ENCODE peak calls at places on chromosomes 4 and X, in five cellular contexts. U is NCI-H748 treated with DMSO at 0.1 percent for 48 hours; I is stimulated activated CD8-positive, alpha-beta memory T cell treated with anti-CD3 and anti-CD28 coated beads, Interleukin-4, amount 100 ng/mL, for 48 hours; D is cardiac muscle cell; K is aorta. R is an unnamed sample.

GRCh38 chr4:85681194-85681803 is 206.3 kb downstream of the ARHGAP24 start:
- DNase-seq in U (no peak), I (no peak), D (peak), K (peak), R (no peak)

GRCh38 chr4:74284074-74284473 is 24.2 kb upstream of the EPGN start:
- DNase-seq in U (no peak), I (no peak), D (peak), K (no peak), R (no peak)

GRCh38 chr4:150394046-150394445 is 187.9 kb upstream of the MAB21L2 start:
- DNase-seq in U (no peak), I (no peak), D (no peak), K (no peak), R (no peak)

GRCh38 chr4:7769936-7770674 is 169.6 kb downstream of the AFAP1 start:
- DNase-seq in U (no peak), I (no peak), D (peak), K (peak), R (no peak)

GRCh38 chr4:52862605-52863236 is 604 bp downstream of the RASL11B start:
- DNase-seq in U (peak), I (no peak), D (no peak), K (peak), R (no peak)

GRCh38 chrX:22818061-22818460 is 181.7 kb upstream of the DDX53 start:
- DNase-seq in U (no peak), I (no peak), D (no peak), K (no peak), R (no peak)

GRCh38 chr4:2662598-2662997 is 93.5 kb downstream of the TNIP2 start:
- DNase-seq in U (no peak), I (no peak), D (peak), K (no peak), R (no peak)

GRCh38 chr4:75922588-75922987 is 18.2 kb downstream of the NAAA start:
- DNase-seq in U (no peak), I (no peak), D (no peak), K (no peak), R (no peak)

GRCh38 chr4:124804584-124804983 is 92.1 kb upstream of the ANKRD50 start:
- DNase-seq in U (no peak), I (no peak), D (no peak), K (no peak), R (no peak)

GRCh38 chr4:55358668-55359067 is 12.6 kb downstream of the SRD5A3 start:
- DNase-seq in U (no peak), I (no peak), D (peak), K (no peak), R (no peak)

GRCh38 chrX:11499076-11500044 is 166.4 kb downstream of the ARHGAP6 start:
- DNase-seq in U (no peak), I (no peak), D (peak), K (no peak), R (no peak)

GRCh38 chr4:83128235-83128929 is 13.9 kb upstream of the PLAC8 start:
- DNase-seq in U (no peak), I (no peak), D (peak), K (no peak), R (no peak)

GRCh38 chr4:165326831-165327210 is 648 bp upstream of the MSMO1 start:
- DNase-seq in U (no peak), I (peak), D (peak), K (no peak), R (no peak)

GRCh38 chr4:122819708-122820449 is 6.8 kb upstream of the FGF2 start:
- DNase-seq in U (no peak), I (no peak), D (peak), K (no peak), R (no peak)

GRCh38 chrX:40920351-40920750 is 164.9 kb upstream of the USP9X start:
- DNase-seq in U (no peak), I (no peak), D (no peak), K (no peak), R (no peak)

R was measured in mesenteric fat pad.